ENCODE peak calls at places on chromosomes 12 and 14, in eight cellular contexts. G is stomach; K is cardiac fibroblast; Y is body of pancreas; J is GM23248; E is transverse colon; A is CD8-positive, alpha-beta memory T cell; O is fibroblast of pulmonary artery. B is an unnamed sample.

GRCh38 chr12:113933201-113933786 is 32.8 kb downstream of the RBM19 start:
- DNase-seq in G (no peak), K (peak), Y (no peak), J (peak), E (no peak), A (no peak), O (peak), B (peak)

GRCh38 chr14:70842851-70843462 is 33.6 kb upstream of the MAP3K9 start:
- DNase-seq in G (no peak), K (peak), Y (no peak), J (no peak), E (no peak), A (no peak), O (peak), B (no peak)

GRCh38 chr14:100422556-100423420 is 99.6 kb downstream of the SLC25A47 start:
- DNase-seq in G (no peak), K (no peak), Y (no peak), J (peak), E (no peak), A (no peak), O (no peak), B (peak)

GRCh38 chr12:74646831-74647230 is 109.2 kb downstream of the ATXN7L3B start:
- DNase-seq in G (no peak), K (peak), Y (no peak), J (peak), E (no peak), A (no peak), O (peak), B (peak)

GRCh38 chr12:47156167-47156736 is 76.5 kb upstream of the AMIGO2 start:
- DNase-seq in G (no peak), K (peak), Y (peak), J (peak), E (no peak), A (no peak), O (peak), B (peak)

GRCh38 chr14:99078426-99078825 is 193.6 kb downstream of the BCL11B start:
- DNase-seq in G (no peak), K (no peak), Y (no peak), J (no peak), E (no peak), A (no peak), O (no peak), B (no peak)

GRCh38 chr14:54490448-54490805 is 1.6 kb upstream of the GMFB start:
- DNase-seq in G (no peak), K (no peak), Y (no peak), J (no peak), E (no peak), A (no peak), O (no peak), B (no peak)

GRCh38 chr12:71484272-71484905 is 44.8 kb downstream of the LGR5 start:
- DNase-seq in G (no peak), K (no peak), Y (no peak), J (no peak), E (no peak), A (no peak), O (no peak), B (no peak)

GRCh38 chr14:55869397-55870049 is 248.7 kb upstream of the PELI2 start:
- DNase-seq in G (no peak), K (no peak), Y (no peak), J (no peak), E (no peak), A (no peak), O (no peak), B (no peak)

GRCh38 chr12:23555808-23556207 is 393.7 kb downstream of the SOX5 start:
- DNase-seq in G (no peak), K (no peak), Y (no peak), J (no peak), E (no peak), A (no peak), O (no peak), B (no peak)

GRCh38 chr14:85444685-85445084 is 85.3 kb upstream of the FLRT2 start:
- DNase-seq in G (no peak), K (peak), Y (no peak), J (peak), E (no peak), A (no peak), O (peak), B (peak)

GRCh38 chr12:86551146-86551571 is 295.0 kb upstream of the MGAT4C start:
- DNase-seq in G (no peak), K (peak), Y (no peak), J (no peak), E (no peak), A (no peak), O (peak), B (no peak)

GRCh38 chr12:46693034-46693433 is 132.8 kb downstream of the SLC38A4 start:
- DNase-seq in G (no peak), K (no peak), Y (no peak), J (no peak), E (no peak), A (no peak), O (no peak), B (no peak)

GRCh38 chr14:53151867-53152626 is 1.1 kb downstream of the DDHD1 start:
- DNase-seq in G (peak), K (peak), Y (peak), J (peak), E (peak), A (peak), O (peak), B (peak)

GRCh38 chr14:49052516-49052915 is 533.7 kb downstream of the RPS29 start:
- DNase-seq in G (no peak), K (no peak), Y (no peak), J (peak), E (no peak), A (no peak), O (no peak), B (no peak)

GRCh38 chr14:75522224-75522764 is at the start of gene BATF:
- DNase-seq in G (peak), K (no peak), Y (no peak), J (no peak), E (peak), A (peak), O (no peak), B (no peak)

GRCh38 chr12:15546102-15546701 is 223.9 kb downstream of the PTPRO start:
- DNase-seq in G (no peak), K (no peak), Y (no peak), J (no peak), E (no peak), A (no peak), O (no peak), B (no peak)
- H3K4me3 ChIP-seq in G (no peak), K (no peak), Y (no peak), J (no peak), E (no peak), A (no peak), O (no peak), B (no peak)

DNA sequence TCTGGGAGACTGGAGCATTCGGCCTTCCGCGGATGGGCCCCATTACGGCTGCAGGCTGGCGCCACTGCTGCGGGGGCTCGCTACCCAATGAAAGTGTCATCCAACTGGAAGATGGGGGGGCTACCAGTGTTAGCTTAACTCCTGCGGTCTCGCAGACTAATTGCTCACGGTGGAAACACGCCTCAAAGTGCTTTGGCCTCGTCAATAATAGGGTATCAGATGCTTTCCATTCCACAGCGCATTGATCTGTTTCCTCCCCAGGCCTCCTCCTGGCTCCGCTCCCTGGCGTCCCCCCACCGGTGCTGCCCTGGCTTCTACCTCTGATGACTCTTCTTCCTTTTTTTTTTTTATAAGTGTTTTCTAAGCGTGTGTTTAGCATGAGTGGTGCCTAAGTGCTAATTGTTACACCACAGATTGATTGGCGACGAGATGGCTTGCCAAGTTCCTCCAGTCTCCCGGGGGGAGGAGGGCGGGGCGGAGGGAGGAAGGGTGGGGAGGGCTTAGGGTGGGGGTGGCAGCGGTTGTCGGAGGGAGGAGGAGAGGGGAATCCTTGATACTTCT is 678.2 kb downstream of the MED13L start:
- DNase-seq in G (no peak), K (no peak), Y (no peak), J (peak), E (peak), A (no peak), O (no peak), B (peak)
- H3K4me3 ChIP-seq in G (peak), K (no peak), Y (no peak), J (peak), E (no peak), A (no peak), O (no peak), B (no peak)

GRCh38 chr12:122185079-122185478 is 2.2 kb downstream of the LRRC43 start:
- DNase-seq in G (no peak), K (no peak), Y (no peak), J (no peak), E (no peak), A (no peak), O (no peak), B (no peak)

GRCh38 chr12:122185494-122186082 is 2.7 kb downstream of the LRRC43 start:
- DNase-seq in G (no peak), K (no peak), Y (no peak), J (no peak), E (no peak), A (no peak), O (no peak), B (no peak)

GRCh38 chr12:122183588-122183940 is 641 bp downstream of the LRRC43 start:
- DNase-seq in G (no peak), K (no peak), Y (no peak), J (no peak), E (no peak), A (no peak), O (no peak), B (no peak)

GRCh38 chr12:122184522-122184921 is 1.6 kb downstream of the LRRC43 start:
- DNase-seq in G (no peak), K (no peak), Y (no peak), J (no peak), E (no peak), A (no peak), O (no peak), B (no peak)

GRCh38 chr12:122182887-122183587 is at the start of gene LRRC43:
- DNase-seq in G (peak), K (peak), Y (peak), J (peak), E (peak), A (peak), O (peak), B (peak)
- H3K4me3 ChIP-seq in G (peak), K (peak), Y (no peak), J (peak), E (peak), A (peak), O (peak), B (peak)

GRCh38 chr12:106566771-106567170 is 16.0 kb upstream of the RFX4 start:
- DNase-seq in G (no peak), K (no peak), Y (no peak), J (no peak), E (no peak), A (no peak), O (no peak), B (no peak)
- H3K4me3 ChIP-seq in G (no peak), K (no peak), Y (no peak), J (no peak), E (no peak), A (no peak), O (no peak), B (no peak)

B was measured in astrocyte of the spinal cord.